ENCODE peak calls at places on chromosomes 11 and 22, in six cellular contexts. M is MCF 10A, B is glutamatergic neuron, I is T-helper 2 cell, X is GM10248, J is colonic mucosa. D is an unnamed sample.

GRCh38 chr22:44702479-44703219 is 645 bp downstream of the PRR5 start:
- DNase-seq in I (peak; percentile 10), B (peak; percentile 40), M (peak; percentile 16), X (no peak), J (peak; percentile 47), D (peak; percentile 69)

GRCh38 chr11:95345243-95345642 is 114.2 kb upstream of the SESN3 start:
- DNase-seq in I (no peak), J (no peak), X (no peak), M (peak; percentile 40), B (no peak), D (no peak)

GRCh38 chr11:76041208-76041607 is 165.1 kb downstream of the WNT11 start:
- DNase-seq in M (no peak), B (no peak), I (no peak), X (no peak), J (no peak), D (no peak)

GRCh38 chr11:19018901-19019300 is 41.6 kb downstream of the MRGPRX2 start:
- DNase-seq in B (no peak), M (peak; percentile 51), I (no peak), J (no peak), X (no peak), D (peak; percentile 79)

GRCh38 chr11:68411501-68411991 is 49.0 kb upstream of the PPP6R3 start:
- DNase-seq in J (peak; percentile 86), B (no peak), X (no peak), I (no peak), M (no peak), D (no peak)

GRCh38 chr11:32426819-32427615 is 8.3 kb downstream of the WT1 start:
- DNase-seq in J (no peak), B (peak; percentile 35), X (no peak), I (no peak), M (no peak), D (no peak)

GRCh38 chr22:36541831-36542391 is 12.9 kb upstream of the EIF3D start:
- DNase-seq in X (no peak), J (no peak), M (peak; percentile 89), B (no peak), I (no peak), D (peak; percentile 78)

GRCh38 chr11:17673951-17674350 is 45.4 kb upstream of the MYOD1 start:
- DNase-seq in X (no peak), I (no peak), M (peak; percentile 17), B (no peak), J (no peak), D (no peak)

GRCh38 chr11:58227956-58228615 is 632 bp downstream of the OR10Q1 start:
- DNase-seq in M (no peak), B (no peak), X (no peak), I (no peak), J (no peak), D (no peak)

GRCh38 chr11:57402188-57403066 is 12.0 kb upstream of the PRG2 start:
- DNase-seq in B (no peak), M (peak; percentile 27), I (no peak), J (no peak), X (no peak), D (peak; percentile 86)

GRCh38 chr11:59713745-59714144 is at the start of gene OR10V1:
- DNase-seq in B (no peak), X (no peak), J (no peak), I (no peak), M (no peak), D (no peak)

GRCh38 chr11:26556582-26556981 is 15.5 kb downstream of the MUC15 start:
- DNase-seq in B (no peak), J (no peak), I (no peak), M (no peak), X (no peak), D (no peak)

GRCh38 chr11:114082415-114082748 is 22.9 kb downstream of the ZBTB16 start:
- DNase-seq in M (peak; percentile 63), I (no peak), B (no peak), X (no peak), J (peak; percentile 53), D (no peak)